ENCODE peak calls at places on chromosomes 3 and 15, in seven cellular contexts. One of them, this sample, is unnamed.

GRCh38 chr3:125374996-125375941 is at the start of gene ZNF148:
- DNase-seq in tibial nerve: peak; percentile 80
- DNase-seq in transverse colon: peak; percentile 92
- DNase-seq in NB4: peak; percentile 94
- DNase-seq in HCT116: peak; percentile 66
- DNase-seq in IMR-90: peak; percentile 84
- DNase-seq in HepG2: peak; percentile 83
- DNase-seq in this sample: peak; percentile 86

GRCh38 chr15:42707068-42707467 is 29.9 kb downstream of the CDAN1 start:
- DNase-seq in tibial nerve: no peak
- DNase-seq in transverse colon: no peak
- DNase-seq in NB4: no peak
- DNase-seq in HCT116: no peak
- DNase-seq in IMR-90: peak; percentile 57
- DNase-seq in HepG2: no peak
- DNase-seq in this sample: no peak

GRCh38 chr3:71759401-71759800 is 5.7 kb downstream of the GPR27 start:
- DNase-seq in tibial nerve: no peak
- DNase-seq in transverse colon: no peak
- DNase-seq in NB4: no peak
- DNase-seq in HCT116: no peak
- DNase-seq in IMR-90: no peak
- DNase-seq in HepG2: no peak
- DNase-seq in this sample: no peak

GRCh38 chr15:100215031-100215842 is 126.5 kb downstream of the ADAMTS17 start:
- DNase-seq in tibial nerve: peak; percentile 19
- DNase-seq in transverse colon: no peak
- DNase-seq in NB4: no peak
- DNase-seq in HCT116: no peak
- DNase-seq in IMR-90: no peak
- DNase-seq in HepG2: no peak
- DNase-seq in this sample: no peak

GRCh38 chr3:72100626-72101187 is 315.8 kb upstream of the PROK2 start:
- DNase-seq in tibial nerve: peak; percentile 73
- DNase-seq in transverse colon: peak; percentile 85
- DNase-seq in NB4: peak; percentile 90
- DNase-seq in HCT116: no peak
- DNase-seq in IMR-90: peak; percentile 60
- DNase-seq in HepG2: no peak
- DNase-seq in this sample: peak; percentile 95

GRCh38 chr3:138383715-138384114 is 35.3 kb downstream of the MRAS start:
- DNase-seq in tibial nerve: no peak
- DNase-seq in transverse colon: no peak
- DNase-seq in NB4: no peak
- DNase-seq in HCT116: no peak
- DNase-seq in IMR-90: no peak
- DNase-seq in HepG2: no peak
- DNase-seq in this sample: no peak

GRCh38 chr3:46098319-46098761 is 71.1 kb upstream of the XCR1 start:
- DNase-seq in tibial nerve: peak; percentile 58
- DNase-seq in transverse colon: peak; percentile 41
- DNase-seq in NB4: peak; percentile 99
- DNase-seq in HCT116: no peak
- DNase-seq in IMR-90: peak; percentile 50
- DNase-seq in HepG2: no peak
- DNase-seq in this sample: no peak

GRCh38 chr3:156150434-156151066 is 30.2 kb downstream of the KCNAB1 start:
- DNase-seq in tibial nerve: peak; percentile 85
- DNase-seq in transverse colon: peak; percentile 52
- DNase-seq in NB4: peak; percentile 57
- DNase-seq in HCT116: peak; percentile 41
- DNase-seq in IMR-90: peak; percentile 64
- DNase-seq in HepG2: peak; percentile 26
- DNase-seq in this sample: peak; percentile 72

GRCh38 chr3:154427685-154428291 is 2.2 kb downstream of the GPR149 start:
- DNase-seq in tibial nerve: no peak
- DNase-seq in transverse colon: no peak
- DNase-seq in NB4: no peak
- DNase-seq in HCT116: no peak
- DNase-seq in IMR-90: no peak
- DNase-seq in HepG2: no peak
- DNase-seq in this sample: no peak

GRCh38 chr3:17623464-17623863 is 119.0 kb downstream of the TBC1D5 start:
- DNase-seq in tibial nerve: no peak
- DNase-seq in transverse colon: no peak
- DNase-seq in NB4: no peak
- DNase-seq in HCT116: no peak
- DNase-seq in IMR-90: no peak
- DNase-seq in HepG2: no peak
- DNase-seq in this sample: no peak

GRCh38 chr15:100520132-100520921 is 8.4 kb downstream of the CERS3 start:
- DNase-seq in tibial nerve: no peak
- DNase-seq in transverse colon: no peak
- DNase-seq in NB4: peak; percentile 90
- DNase-seq in HCT116: no peak
- DNase-seq in IMR-90: no peak
- DNase-seq in HepG2: no peak
- DNase-seq in this sample: no peak

GRCh38 chr15:80418892-80419537 is 14.8 kb downstream of the ARNT2 start:
- DNase-seq in tibial nerve: peak; percentile 19
- DNase-seq in transverse colon: no peak
- DNase-seq in NB4: peak; percentile 54
- DNase-seq in HCT116: peak; percentile 34
- DNase-seq in IMR-90: peak; percentile 72
- DNase-seq in HepG2: peak; percentile 47
- DNase-seq in this sample: no peak

GRCh38 chr3:155550386-155550785 is 194.5 kb downstream of the PLCH1 start:
- DNase-seq in tibial nerve: no peak
- DNase-seq in transverse colon: no peak
- DNase-seq in NB4: no peak
- DNase-seq in HCT116: no peak
- DNase-seq in IMR-90: no peak
- DNase-seq in HepG2: no peak
- DNase-seq in this sample: no peak

GRCh38 chr3:163335429-163335828 is 1742.9 kb downstream of the SI start:
- DNase-seq in tibial nerve: no peak
- DNase-seq in transverse colon: no peak
- DNase-seq in NB4: no peak
- DNase-seq in HCT116: no peak
- DNase-seq in IMR-90: no peak
- DNase-seq in HepG2: no peak
- DNase-seq in this sample: no peak

GRCh38 chr3:117443014-117443413 is 733.4 kb downstream of the TUSC7 start:
- DNase-seq in tibial nerve: no peak
- DNase-seq in transverse colon: no peak
- DNase-seq in NB4: no peak
- DNase-seq in HCT116: no peak
- DNase-seq in IMR-90: peak; percentile 65
- DNase-seq in HepG2: no peak
- DNase-seq in this sample: no peak

GRCh38 chr3:29453278-29453961 is 172.5 kb downstream of the RBMS3 start:
- DNase-seq in tibial nerve: no peak
- DNase-seq in transverse colon: peak; percentile 28
- DNase-seq in NB4: no peak
- DNase-seq in HCT116: no peak
- DNase-seq in IMR-90: no peak
- DNase-seq in HepG2: no peak
- DNase-seq in this sample: peak; percentile 27

GRCh38 chr15:66065325-66065724 is 188.2 kb downstream of the MEGF11 start:
- DNase-seq in tibial nerve: no peak
- DNase-seq in transverse colon: no peak
- DNase-seq in NB4: no peak
- DNase-seq in HCT116: no peak
- DNase-seq in IMR-90: no peak
- DNase-seq in HepG2: no peak
- DNase-seq in this sample: no peak

GRCh38 chr15:52527196-52527897 is 1.3 kb downstream of the MYO5A start:
- DNase-seq in tibial nerve: no peak
- DNase-seq in transverse colon: no peak
- DNase-seq in NB4: no peak
- DNase-seq in HCT116: no peak
- DNase-seq in IMR-90: no peak
- DNase-seq in HepG2: no peak
- DNase-seq in this sample: no peak

GRCh38 chr15:41465822-41466421 is 27.8 kb upstream of the ITPKA start:
- DNase-seq in tibial nerve: no peak
- DNase-seq in transverse colon: no peak
- DNase-seq in NB4: peak; percentile 68
- DNase-seq in HCT116: peak; percentile 45
- DNase-seq in IMR-90: peak; percentile 74
- DNase-seq in HepG2: peak; percentile 50
- DNase-seq in this sample: no peak

GRCh38 chr15:34437687-34438086 is at the start of gene GOLGA8A:
- DNase-seq in tibial nerve: peak; percentile 26
- DNase-seq in transverse colon: peak; percentile 45
- DNase-seq in NB4: peak; percentile 89
- DNase-seq in HCT116: peak; percentile 62
- DNase-seq in IMR-90: peak; percentile 51
- DNase-seq in HepG2: peak; percentile 26
- DNase-seq in this sample: no peak
- TF ChIP-seq POLR2A in tibial nerve: no peak
- TF ChIP-seq POLR2A in transverse colon: no peak
- TF ChIP-seq POLR2A in NB4: peak; percentile 18
- TF ChIP-seq POLR2A in HCT116: no peak
- TF ChIP-seq POLR2A in IMR-90: no peak
- TF ChIP-seq POLR2A in HepG2: no peak
- TF ChIP-seq POLR2A in this sample: no peak

GRCh38 chr15:62107561-62108110 is 40.9 kb downstream of the C2CD4A start:
- DNase-seq in tibial nerve: no peak
- DNase-seq in transverse colon: no peak
- DNase-seq in NB4: no peak
- DNase-seq in HCT116: no peak
- DNase-seq in IMR-90: peak; percentile 10
- DNase-seq in HepG2: no peak
- DNase-seq in this sample: no peak

GRCh38 chr15:62112051-62112450 is 45.3 kb downstream of the C2CD4A start:
- DNase-seq in tibial nerve: no peak
- DNase-seq in transverse colon: no peak
- DNase-seq in NB4: no peak
- DNase-seq in HCT116: no peak
- DNase-seq in IMR-90: no peak
- DNase-seq in HepG2: no peak
- DNase-seq in this sample: no peak

GRCh38 chr15:62108411-62108810 is 41.6 kb downstream of the C2CD4A start:
- DNase-seq in tibial nerve: no peak
- DNase-seq in transverse colon: no peak
- DNase-seq in NB4: no peak
- DNase-seq in HCT116: no peak
- DNase-seq in IMR-90: no peak
- DNase-seq in HepG2: no peak
- DNase-seq in this sample: no peak

GRCh38 chr15:62110000-62110851 is 43.4 kb downstream of the C2CD4A start:
- DNase-seq in tibial nerve: no peak
- DNase-seq in transverse colon: peak; percentile 31
- DNase-seq in NB4: no peak
- DNase-seq in HCT116: no peak
- DNase-seq in IMR-90: peak; percentile 62
- DNase-seq in HepG2: no peak
- DNase-seq in this sample: no peak

DNA sequence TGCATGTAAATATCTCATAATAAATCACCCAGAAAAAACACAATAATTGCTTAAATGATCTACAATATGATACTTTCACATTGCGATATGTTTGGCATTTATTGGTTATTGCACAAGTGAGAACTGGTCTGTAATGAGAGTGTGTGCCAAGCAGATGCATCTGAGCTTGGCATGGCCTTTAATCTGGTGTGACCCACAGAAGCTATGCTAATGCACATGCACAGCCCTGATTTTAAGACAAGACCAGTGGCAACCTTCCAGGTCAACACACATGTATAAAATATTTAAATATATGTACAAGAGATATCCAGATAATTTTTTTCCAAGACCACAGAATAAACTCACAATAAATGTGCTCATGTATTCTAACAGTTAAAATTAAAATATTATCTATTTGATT is 42.7 kb downstream of the C2CD4A start:
- DNase-seq in tibial nerve: no peak
- DNase-seq in transverse colon: no peak
- DNase-seq in NB4: no peak
- DNase-seq in HCT116: no peak
- DNase-seq in IMR-90: no peak
- DNase-seq in HepG2: no peak
- DNase-seq in this sample: no peak
- TF ChIP-seq CTCF in tibial nerve: no peak
- TF ChIP-seq CTCF in transverse colon: no peak
- TF ChIP-seq CTCF in NB4: no peak
- TF ChIP-seq CTCF in HCT116: no peak
- TF ChIP-seq CTCF in IMR-90: no peak
- TF ChIP-seq CTCF in HepG2: no peak
- TF ChIP-seq CTCF in this sample: no peak

DNA sequence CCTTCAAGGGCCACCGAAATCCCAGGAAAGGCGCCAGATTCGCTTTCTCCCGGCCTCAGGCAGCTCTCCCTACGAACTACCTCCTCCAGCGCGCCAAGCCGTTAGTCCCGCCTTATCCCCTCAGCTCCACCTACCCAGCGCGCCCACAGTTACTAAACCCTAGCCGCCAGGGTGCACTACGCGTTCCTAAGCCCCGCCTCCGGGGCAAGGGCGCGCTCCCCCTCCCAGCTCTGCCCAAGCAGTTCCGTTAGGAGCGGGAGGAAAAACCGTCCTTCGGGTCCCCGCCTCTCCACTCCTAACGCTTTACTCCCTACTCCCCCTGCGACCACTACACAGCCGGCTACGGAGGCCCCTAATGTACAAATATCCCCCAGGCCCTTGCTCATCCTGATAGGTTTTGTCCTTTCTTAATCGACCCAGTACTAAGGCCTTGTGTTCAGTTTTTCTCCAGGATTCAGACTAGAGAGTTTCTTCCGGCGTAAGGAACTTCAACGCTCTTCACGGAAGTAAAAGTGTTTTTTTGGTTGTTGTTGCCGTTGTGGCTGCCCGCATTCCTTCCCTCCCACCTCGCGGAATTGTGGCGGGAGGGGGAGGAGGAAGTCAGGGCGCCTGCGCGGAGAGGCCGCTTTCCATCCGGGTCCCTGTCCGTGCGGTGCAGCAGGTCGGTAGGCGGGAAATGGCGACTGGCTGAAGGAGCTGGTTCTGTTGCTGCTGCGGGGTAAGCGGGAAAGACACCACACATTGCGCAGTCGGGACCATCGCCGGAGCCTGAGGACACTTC is at the start of gene CTDSPL2:
- DNase-seq in tibial nerve: peak; percentile 92
- DNase-seq in transverse colon: peak; percentile 98
- DNase-seq in NB4: peak; percentile 99
- DNase-seq in HCT116: peak; percentile 97
- DNase-seq in IMR-90: peak; percentile 98
- DNase-seq in HepG2: peak; percentile 96
- DNase-seq in this sample: peak; percentile 97
- TF ChIP-seq POLR2A in tibial nerve: peak; percentile 42
- TF ChIP-seq POLR2A in transverse colon: peak; percentile 73
- TF ChIP-seq POLR2A in NB4: peak; percentile 93
- TF ChIP-seq POLR2A in HCT116: peak; percentile 50
- TF ChIP-seq POLR2A in IMR-90: peak; percentile 87
- TF ChIP-seq POLR2A in HepG2: peak; percentile 94
- TF ChIP-seq POLR2A in this sample: peak; percentile 28

GRCh38 chr3:149129326-149130123 is at the start of gene HPS3:
- DNase-seq in tibial nerve: peak; percentile 84
- DNase-seq in transverse colon: peak; percentile 94
- DNase-seq in NB4: peak; percentile 94
- DNase-seq in HCT116: peak; percentile 73
- DNase-seq in IMR-90: peak; percentile 85
- DNase-seq in HepG2: peak; percentile 79
- DNase-seq in this sample: peak; percentile 84
- TF ChIP-seq CTCF in tibial nerve: no peak
- TF ChIP-seq CTCF in transverse colon: no peak
- TF ChIP-seq CTCF in NB4: no peak
- TF ChIP-seq CTCF in HCT116: no peak
- TF ChIP-seq CTCF in IMR-90: no peak
- TF ChIP-seq CTCF in HepG2: peak; percentile 16
- TF ChIP-seq CTCF in this sample: no peak

This sample was measured in lower leg skin.